ENCODE peak calls at places on chromosomes 6 and 20, in six cellular contexts. Q, G, T, M, C and B are unnamed samples. For H3K9me3, the result is how much of the 10 kb centered on the place peaks cover.

GRCh38 chr20:50450961-50451752 is 59.0 kb upstream of the PTPN1 start:
- DNase-seq in Q (no peak), G (peak), T (peak), M (peak), C (no peak), B (no peak)

GRCh38 chr20:32980131-32980941 is 23.9 kb downstream of the SUN5 start:
- DNase-seq in Q (no peak), G (peak), T (no peak), M (no peak), C (no peak), B (no peak)

GRCh38 chr20:54491443-54491842 is 16.1 kb downstream of the DOK5 start:
- DNase-seq in Q (no peak), G (no peak), T (no peak), M (no peak), C (no peak), B (no peak)

GRCh38 chr20:39986231-39986904 is 702.7 kb downstream of the MAFB start:
- DNase-seq in Q (peak), G (peak), T (peak), M (peak), C (no peak), B (no peak)

GRCh38 chr6:127582777-127583462 is 5.9 kb downstream of the C6orf58 start:
- DNase-seq in Q (no peak), G (no peak), T (no peak), M (peak), C (peak), B (peak)

GRCh38 chr20:41293269-41294037 is 24.1 kb downstream of the ZHX3 start:
- DNase-seq in Q (no peak), G (no peak), T (peak), M (peak), C (no peak), B (no peak)

GRCh38 chr6:151139524-151139923 is 100.2 kb upstream of the AKAP12 start:
- DNase-seq in Q (no peak), G (no peak), T (no peak), M (no peak), C (no peak), B (no peak)

GRCh38 chr6:45922728-45923351 is 92.8 kb downstream of the CLIC5 start:
- DNase-seq in Q (peak), G (peak), T (peak), M (peak), C (peak), B (peak)

GRCh38 chr20:60586417-60587105 is 628.3 kb downstream of the CDH26 start:
- DNase-seq in Q (no peak), G (no peak), T (no peak), M (no peak), C (no peak), B (no peak)

GRCh38 chr6:159899994-159900745 is 9.4 kb downstream of the MAS1 start:
- DNase-seq in Q (no peak), G (no peak), T (no peak), M (peak), C (peak), B (peak)

DNA sequence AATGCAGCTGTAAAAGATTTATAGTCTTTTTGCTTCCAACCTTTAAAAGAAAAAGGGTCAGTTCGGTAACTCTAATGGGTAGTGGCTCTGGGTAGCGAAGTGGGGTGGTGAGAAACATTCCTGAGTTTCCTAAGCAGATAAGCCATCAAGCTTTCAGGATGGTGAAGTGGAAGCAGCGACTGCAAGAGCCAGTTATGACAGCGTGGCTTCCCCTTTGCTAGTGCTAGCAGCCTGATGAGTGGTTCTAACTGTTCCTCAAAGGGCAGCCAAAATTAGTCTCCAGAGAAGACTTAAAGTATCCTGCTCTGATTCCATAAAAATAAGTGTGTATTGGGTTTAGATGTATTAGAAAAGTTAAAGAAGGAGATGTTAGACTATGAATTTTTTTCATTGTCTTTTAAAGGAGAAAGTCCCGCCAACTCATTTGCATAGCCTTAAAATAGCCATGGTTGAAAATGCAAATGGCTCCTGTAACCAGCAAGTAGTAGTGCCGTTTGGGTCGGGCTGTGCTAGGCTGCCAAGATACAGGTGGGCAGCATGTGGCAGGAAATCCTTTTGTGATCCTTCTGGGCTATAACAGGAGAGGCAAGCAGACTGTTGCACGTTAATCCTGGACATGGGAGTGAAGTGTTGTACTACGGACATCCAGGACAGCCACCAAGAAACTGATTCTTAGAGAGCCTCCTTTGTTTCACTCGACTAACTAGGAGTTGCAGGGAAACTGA is 18.0 kb downstream of the ELOVL2 start:
- DNase-seq in Q (no peak), G (no peak), T (no peak), M (peak), C (no peak), B (no peak)
- H3K4me3 ChIP-seq in Q (no peak), G (no peak), T (no peak), M (no peak), C (no peak), B (no peak)

DNA sequence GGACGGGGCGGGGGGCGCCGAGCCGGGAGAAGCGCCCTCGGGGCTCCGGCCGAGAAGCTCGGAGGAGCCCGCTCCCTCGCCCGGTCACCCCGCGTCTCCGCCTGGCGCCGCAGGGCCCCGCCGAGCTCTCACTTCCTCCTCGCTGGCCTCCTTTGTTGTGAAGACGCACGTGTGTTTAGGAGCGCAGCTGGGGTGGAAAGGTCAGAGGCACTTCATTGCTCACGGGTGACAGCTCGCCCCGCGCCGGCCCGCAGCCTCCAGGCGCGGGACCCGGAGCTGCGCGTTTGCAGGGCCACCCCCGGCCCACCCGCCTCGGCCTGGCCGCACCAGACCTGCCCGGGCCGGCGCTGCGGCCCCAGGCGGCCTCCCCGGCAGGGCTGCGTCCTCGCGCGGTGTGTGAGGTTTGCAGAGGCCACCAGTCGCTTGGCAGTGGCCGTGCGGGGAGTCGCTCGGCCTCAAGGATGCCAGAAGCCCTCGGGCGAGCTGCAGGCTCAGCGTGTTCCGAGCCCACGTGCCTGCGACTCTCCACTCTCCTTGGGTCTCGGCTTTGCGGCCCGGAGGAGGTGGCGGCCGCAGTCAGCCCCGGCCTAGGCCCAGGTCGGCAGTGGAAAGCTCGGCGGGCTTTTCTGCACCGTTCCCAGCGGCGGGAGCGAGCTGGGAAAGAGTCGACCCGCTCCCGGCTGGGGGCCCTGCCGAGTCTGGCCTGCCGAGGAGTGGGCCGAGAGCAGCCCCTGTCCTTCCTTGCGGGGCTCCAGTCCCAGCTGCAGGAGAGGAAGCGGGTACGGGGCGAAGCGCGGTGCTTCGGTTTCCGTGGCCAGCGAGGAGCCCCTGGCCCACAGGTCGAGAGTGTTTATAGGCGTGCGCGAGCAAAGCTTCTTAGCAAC is 5.3 kb downstream of the FOXC1 start:
- DNase-seq in Q (no peak), G (no peak), T (no peak), M (no peak), C (no peak), B (no peak)
- H3K27ac ChIP-seq in Q (no peak), G (no peak), T (no peak), M (no peak), C (no peak), B (no peak)

DNA sequence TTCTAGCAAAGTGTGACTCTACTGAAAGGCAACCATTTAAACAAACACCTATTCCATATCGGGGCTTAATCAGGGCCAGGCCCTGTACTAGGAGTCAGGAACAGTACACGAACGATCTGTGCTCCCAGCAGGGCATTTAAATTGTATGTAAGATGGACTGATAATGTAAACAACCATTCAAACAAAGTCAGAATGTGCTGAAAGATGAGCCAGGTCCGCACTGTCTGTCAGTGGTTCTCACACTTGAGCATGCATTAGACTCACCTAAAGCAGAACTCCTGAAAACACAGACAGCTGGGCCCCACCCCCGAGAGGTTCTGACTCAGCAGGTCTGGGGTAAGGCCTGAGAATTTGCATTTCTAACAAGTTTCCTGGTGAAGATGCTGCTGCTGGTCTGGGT is 81.6 kb downstream of the PXDC1 start:
- DNase-seq in Q (no peak), G (no peak), T (no peak), M (no peak), C (no peak), B (no peak)
- H3K9me3 ChIP-seq in Q (under half), G (under half), T (under half), M (under half), C (under half), B (under half)

DNA sequence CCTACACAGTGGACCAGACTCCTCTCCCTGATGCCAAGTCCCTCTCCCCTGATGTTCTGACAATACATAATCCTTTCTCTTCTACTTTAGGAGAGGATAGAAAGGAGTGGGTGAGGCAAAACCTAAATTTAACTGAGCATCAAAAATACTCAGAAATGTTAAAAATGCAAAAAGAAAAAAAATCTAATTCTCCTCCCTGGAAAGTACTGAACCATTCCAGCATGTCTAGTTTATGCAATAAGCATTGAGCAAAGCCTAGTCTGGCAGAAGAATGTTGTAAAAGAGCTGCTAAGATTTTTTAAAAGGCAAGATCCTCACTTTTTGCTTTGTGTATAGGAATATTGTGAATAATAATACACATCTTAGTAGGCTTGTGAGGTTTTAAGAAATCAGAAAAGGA is 116.6 kb upstream of the STXBP5 start:
- DNase-seq in Q (no peak), G (no peak), T (no peak), M (no peak), C (no peak), B (no peak)
- H3K4me3 ChIP-seq in Q (no peak), G (no peak), T (no peak), M (no peak), C (no peak), B (no peak)

GRCh38 chr20:48708630-48709029 is 119.2 kb downstream of the PREX1 start:
- DNase-seq in Q (no peak), G (no peak), T (no peak), M (no peak), C (no peak), B (no peak)
- H3K27ac ChIP-seq in Q (no peak), G (no peak), T (no peak), M (no peak), C (no peak), B (no peak)

DNA sequence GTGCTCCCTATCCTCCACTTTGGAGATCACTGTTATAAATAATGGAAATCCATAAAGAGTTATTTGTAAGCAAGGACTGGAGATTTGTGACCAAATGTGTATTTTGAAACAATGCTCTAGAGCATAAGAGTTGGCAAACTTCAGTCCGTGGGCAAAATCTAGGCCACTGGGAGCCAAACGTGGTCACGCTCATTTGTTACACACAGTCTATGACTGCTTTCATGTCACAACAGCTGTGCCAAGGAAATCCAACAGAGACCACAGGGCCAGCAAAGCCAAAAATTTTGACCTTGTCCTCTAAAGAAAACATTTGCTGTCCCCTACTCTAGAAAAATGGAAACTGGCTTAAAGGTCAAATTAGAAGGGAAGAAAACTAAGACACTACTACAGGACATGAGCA is 7.9 kb downstream of the ZNF334 start:
- DNase-seq in Q (no peak), G (peak), T (no peak), M (no peak), C (no peak), B (no peak)
- H3K9me3 ChIP-seq in Q (under half), G (under half), T (under half), M (half or more), C (under half), B (under half)

GRCh38 chr20:58598271-58599015 is 52.6 kb upstream of the STX16 start:
- DNase-seq in Q (no peak), G (no peak), T (peak), M (peak), C (no peak), B (peak)

GRCh38 chr20:58593880-58594473 is 57.1 kb upstream of the STX16 start:
- DNase-seq in Q (no peak), G (no peak), T (no peak), M (no peak), C (no peak), B (no peak)

GRCh38 chr20:58597021-58597940 is 53.8 kb upstream of the STX16 start:
- DNase-seq in Q (no peak), G (no peak), T (peak), M (no peak), C (no peak), B (no peak)

GRCh38 chr20:58595167-58595566 is 55.9 kb upstream of the STX16 start:
- DNase-seq in Q (no peak), G (no peak), T (no peak), M (no peak), C (no peak), B (no peak)

GRCh38 chr20:58596244-58597010 is 54.7 kb upstream of the STX16 start:
- DNase-seq in Q (no peak), G (no peak), T (no peak), M (no peak), C (no peak), B (no peak)
- H3K4me3 ChIP-seq in Q (no peak), G (no peak), T (no peak), M (no peak), C (no peak), B (no peak)

GRCh38 chr20:31673943-31674463 is 36.3 kb downstream of the COX4I2 start:
- DNase-seq in Q (no peak), G (no peak), T (no peak), M (no peak), C (no peak), B (no peak)
- H3K27ac ChIP-seq in Q (no peak), G (no peak), T (no peak), M (peak), C (no peak), B (no peak)

GRCh38 chr6:157954150-157955117 is 27.2 kb upstream of the SYNJ2 start:
- DNase-seq in Q (no peak), G (no peak), T (no peak), M (no peak), C (no peak), B (no peak)
- H3K9me3 ChIP-seq in Q (under half), G (under half), T (under half), M (under half), C (under half), B (under half)